ENCODE peak calls at places on chromosome 15, in five cellular contexts. One of them, this sample, is unnamed.

GRCh38 chr15:79004336-79004735 is 59.5 kb upstream of the CTSH start:
- DNase-seq in GM23338: peak; percentile 68
- DNase-seq in adrenal gland: peak; percentile 23
- DNase-seq in gastrocnemius medialis: no peak
- DNase-seq in neural progenitor cell: no peak
- DNase-seq in this sample: no peak

GRCh38 chr15:43794269-43795037 is 2.3 kb downstream of the SERF2 start:
- DNase-seq in GM23338: no peak
- DNase-seq in adrenal gland: peak; percentile 70
- DNase-seq in gastrocnemius medialis: no peak
- DNase-seq in neural progenitor cell: no peak
- DNase-seq in this sample: no peak

GRCh38 chr15:99526174-99526573 is 39.6 kb upstream of the MEF2A start:
- DNase-seq in GM23338: no peak
- DNase-seq in adrenal gland: no peak
- DNase-seq in gastrocnemius medialis: no peak
- DNase-seq in neural progenitor cell: no peak
- DNase-seq in this sample: no peak

GRCh38 chr15:91908401-91908800 is 54.9 kb downstream of the SLCO3A1 start:
- DNase-seq in GM23338: no peak
- DNase-seq in adrenal gland: no peak
- DNase-seq in gastrocnemius medialis: no peak
- DNase-seq in neural progenitor cell: no peak
- DNase-seq in this sample: no peak

GRCh38 chr15:62786123-62786825 is 256.3 kb upstream of the TPM1 start:
- DNase-seq in GM23338: no peak
- DNase-seq in adrenal gland: no peak
- DNase-seq in gastrocnemius medialis: no peak
- DNase-seq in neural progenitor cell: no peak
- DNase-seq in this sample: no peak

GRCh38 chr15:72502220-72502809 is 28.2 kb downstream of the ARIH1 start:
- DNase-seq in GM23338: no peak
- DNase-seq in adrenal gland: no peak
- DNase-seq in gastrocnemius medialis: no peak
- DNase-seq in neural progenitor cell: no peak
- DNase-seq in this sample: no peak

GRCh38 chr15:41281236-41281635 is 50.2 kb downstream of the CHP1 start:
- DNase-seq in GM23338: no peak
- DNase-seq in adrenal gland: peak; percentile 36
- DNase-seq in gastrocnemius medialis: no peak
- DNase-seq in neural progenitor cell: no peak
- DNase-seq in this sample: no peak

GRCh38 chr15:80586141-80586540 is 109.0 kb upstream of the ABHD17C start:
- DNase-seq in GM23338: no peak
- DNase-seq in adrenal gland: no peak
- DNase-seq in gastrocnemius medialis: no peak
- DNase-seq in neural progenitor cell: no peak
- DNase-seq in this sample: no peak

GRCh38 chr15:90184786-90185704 is 16.1 kb upstream of the SEMA4B start:
- DNase-seq in GM23338: peak; percentile 83
- DNase-seq in adrenal gland: peak; percentile 76
- DNase-seq in gastrocnemius medialis: no peak
- DNase-seq in neural progenitor cell: peak; percentile 84
- DNase-seq in this sample: peak; percentile 51

GRCh38 chr15:97084650-97085049 is 754.1 kb downstream of the NR2F2 start:
- DNase-seq in GM23338: no peak
- DNase-seq in adrenal gland: no peak
- DNase-seq in gastrocnemius medialis: no peak
- DNase-seq in neural progenitor cell: no peak
- DNase-seq in this sample: no peak

GRCh38 chr15:57565326-57565725 is 26.4 kb upstream of the MYZAP start:
- DNase-seq in GM23338: peak; percentile 54
- DNase-seq in adrenal gland: no peak
- DNase-seq in gastrocnemius medialis: no peak
- DNase-seq in neural progenitor cell: no peak
- DNase-seq in this sample: no peak

GRCh38 chr15:26443321-26443720 is 329.5 kb downstream of the GABRB3 start:
- DNase-seq in GM23338: no peak
- DNase-seq in adrenal gland: no peak
- DNase-seq in gastrocnemius medialis: no peak
- DNase-seq in neural progenitor cell: no peak
- DNase-seq in this sample: no peak

GRCh38 chr15:61467823-61468222 is 238.7 kb upstream of the RORA start:
- DNase-seq in GM23338: no peak
- DNase-seq in adrenal gland: no peak
- DNase-seq in gastrocnemius medialis: no peak
- DNase-seq in neural progenitor cell: no peak
- DNase-seq in this sample: no peak

GRCh38 chr15:95097366-95097765 is 866.0 kb downstream of the MCTP2 start:
- DNase-seq in GM23338: no peak
- DNase-seq in adrenal gland: no peak
- DNase-seq in gastrocnemius medialis: no peak
- DNase-seq in neural progenitor cell: no peak
- DNase-seq in this sample: no peak

GRCh38 chr15:64006642-64007041 is 39.6 kb downstream of the DAPK2 start:
- DNase-seq in GM23338: no peak
- DNase-seq in adrenal gland: no peak
- DNase-seq in gastrocnemius medialis: peak; percentile 84
- DNase-seq in neural progenitor cell: no peak
- DNase-seq in this sample: no peak

GRCh38 chr15:96585634-96586386 is 255.3 kb downstream of the NR2F2 start:
- DNase-seq in GM23338: peak; percentile 24
- DNase-seq in adrenal gland: peak; percentile 9
- DNase-seq in gastrocnemius medialis: no peak
- DNase-seq in neural progenitor cell: peak; percentile 46
- DNase-seq in this sample: no peak

GRCh38 chr15:74415966-74416916 is 17.5 kb downstream of the SEMA7A start:
- DNase-seq in GM23338: no peak
- DNase-seq in adrenal gland: no peak
- DNase-seq in gastrocnemius medialis: no peak
- DNase-seq in neural progenitor cell: no peak
- DNase-seq in this sample: no peak

GRCh38 chr15:70589221-70589620 is 174.1 kb downstream of the UACA start:
- DNase-seq in GM23338: no peak
- DNase-seq in adrenal gland: no peak
- DNase-seq in gastrocnemius medialis: no peak
- DNase-seq in neural progenitor cell: no peak
- DNase-seq in this sample: no peak

GRCh38 chr15:49062900-49063299 is 16.7 kb upstream of the SECISBP2L start:
- DNase-seq in GM23338: peak; percentile 13
- DNase-seq in adrenal gland: no peak
- DNase-seq in gastrocnemius medialis: no peak
- DNase-seq in neural progenitor cell: no peak
- DNase-seq in this sample: no peak

GRCh38 chr15:99720533-99720932 is 12.7 kb downstream of the LYSMD4 start:
- DNase-seq in GM23338: no peak
- DNase-seq in adrenal gland: no peak
- DNase-seq in gastrocnemius medialis: no peak
- DNase-seq in neural progenitor cell: no peak
- DNase-seq in this sample: no peak

GRCh38 chr15:62665449-62665848 is 377.1 kb upstream of the TPM1 start:
- DNase-seq in GM23338: peak; percentile 28
- DNase-seq in adrenal gland: no peak
- DNase-seq in gastrocnemius medialis: no peak
- DNase-seq in neural progenitor cell: no peak
- DNase-seq in this sample: no peak

GRCh38 chr15:71044006-71044405 is 71.3 kb upstream of the THSD4 start:
- DNase-seq in GM23338: no peak
- DNase-seq in adrenal gland: no peak
- DNase-seq in gastrocnemius medialis: no peak
- DNase-seq in neural progenitor cell: no peak
- DNase-seq in this sample: no peak

GRCh38 chr15:82530006-82530405 is 10.3 kb downstream of the RPS17 start:
- DNase-seq in GM23338: no peak
- DNase-seq in adrenal gland: no peak
- DNase-seq in gastrocnemius medialis: no peak
- DNase-seq in neural progenitor cell: no peak
- DNase-seq in this sample: no peak

GRCh38 chr15:84894743-84895425 is 10.4 kb downstream of the SLC28A1 start:
- DNase-seq in GM23338: no peak
- DNase-seq in adrenal gland: no peak
- DNase-seq in gastrocnemius medialis: no peak
- DNase-seq in neural progenitor cell: no peak
- DNase-seq in this sample: no peak

GRCh38 chr15:61226313-61227250 is 2.5 kb downstream of the RORA start:
- DNase-seq in GM23338: peak; percentile 35
- DNase-seq in adrenal gland: no peak
- DNase-seq in gastrocnemius medialis: no peak
- DNase-seq in neural progenitor cell: no peak
- DNase-seq in this sample: no peak

GRCh38 chr15:72155021-72155621 is 36.9 kb downstream of the SENP8 start:
- DNase-seq in GM23338: peak; percentile 36
- DNase-seq in adrenal gland: peak; percentile 84
- DNase-seq in gastrocnemius medialis: peak; percentile 31
- DNase-seq in neural progenitor cell: no peak
- DNase-seq in this sample: no peak

GRCh38 chr15:50256188-50257041 is 9.1 kb downstream of the HDC start:
- DNase-seq in GM23338: no peak
- DNase-seq in adrenal gland: no peak
- DNase-seq in gastrocnemius medialis: no peak
- DNase-seq in neural progenitor cell: no peak
- DNase-seq in this sample: no peak

GRCh38 chr15:77654975-77655374 is 22.3 kb upstream of the LINGO1 start:
- DNase-seq in GM23338: peak; percentile 86
- DNase-seq in adrenal gland: no peak
- DNase-seq in gastrocnemius medialis: no peak
- DNase-seq in neural progenitor cell: peak; percentile 66
- DNase-seq in this sample: no peak

GRCh38 chr15:38843736-38844590 is 279.3 kb upstream of the RASGRP1 start:
- DNase-seq in GM23338: no peak
- DNase-seq in adrenal gland: no peak
- DNase-seq in gastrocnemius medialis: no peak
- DNase-seq in neural progenitor cell: no peak
- DNase-seq in this sample: no peak

GRCh38 chr15:77533530-77533929 is 99.2 kb downstream of the LINGO1 start:
- DNase-seq in GM23338: peak; percentile 53
- DNase-seq in adrenal gland: no peak
- DNase-seq in gastrocnemius medialis: no peak
- DNase-seq in neural progenitor cell: peak; percentile 55
- DNase-seq in this sample: no peak

GRCh38 chr15:90095521-90095959 is 6.7 kb downstream of the IDH2 start:
- DNase-seq in GM23338: peak; percentile 49
- DNase-seq in adrenal gland: no peak
- DNase-seq in gastrocnemius medialis: no peak
- DNase-seq in neural progenitor cell: no peak
- DNase-seq in this sample: no peak

GRCh38 chr15:34603095-34603494 is 19.6 kb upstream of the GOLGA8B start:
- DNase-seq in GM23338: no peak
- DNase-seq in adrenal gland: no peak
- DNase-seq in gastrocnemius medialis: no peak
- DNase-seq in neural progenitor cell: no peak
- DNase-seq in this sample: no peak

GRCh38 chr15:67469680-67470079 is 51.3 kb upstream of the C15orf61 start:
- DNase-seq in GM23338: no peak
- DNase-seq in adrenal gland: no peak
- DNase-seq in gastrocnemius medialis: no peak
- DNase-seq in neural progenitor cell: no peak
- DNase-seq in this sample: no peak

GRCh38 chr15:36177590-36178281 is 401.7 kb upstream of the CDIN1 start:
- DNase-seq in GM23338: no peak
- DNase-seq in adrenal gland: no peak
- DNase-seq in gastrocnemius medialis: no peak
- DNase-seq in neural progenitor cell: no peak
- DNase-seq in this sample: no peak

GRCh38 chr15:98609144-98609852 is 39.0 kb upstream of the IGF1R start:
- DNase-seq in GM23338: peak; percentile 84
- DNase-seq in adrenal gland: no peak
- DNase-seq in gastrocnemius medialis: no peak
- DNase-seq in neural progenitor cell: peak; percentile 25
- DNase-seq in this sample: no peak

GRCh38 chr15:32838820-32839219 is 121.0 kb downstream of the GREM1 start:
- DNase-seq in GM23338: no peak
- DNase-seq in adrenal gland: peak; percentile 17
- DNase-seq in gastrocnemius medialis: no peak
- DNase-seq in neural progenitor cell: no peak
- DNase-seq in this sample: no peak

GRCh38 chr15:58908550-58909309 is 24.7 kb downstream of the SLTM start:
- DNase-seq in GM23338: no peak
- DNase-seq in adrenal gland: no peak
- DNase-seq in gastrocnemius medialis: no peak
- DNase-seq in neural progenitor cell: no peak
- DNase-seq in this sample: no peak

GRCh38 chr15:58910456-58910855 is 23.0 kb downstream of the SLTM start:
- DNase-seq in GM23338: no peak
- DNase-seq in adrenal gland: no peak
- DNase-seq in gastrocnemius medialis: no peak
- DNase-seq in neural progenitor cell: no peak
- DNase-seq in this sample: no peak

DNA sequence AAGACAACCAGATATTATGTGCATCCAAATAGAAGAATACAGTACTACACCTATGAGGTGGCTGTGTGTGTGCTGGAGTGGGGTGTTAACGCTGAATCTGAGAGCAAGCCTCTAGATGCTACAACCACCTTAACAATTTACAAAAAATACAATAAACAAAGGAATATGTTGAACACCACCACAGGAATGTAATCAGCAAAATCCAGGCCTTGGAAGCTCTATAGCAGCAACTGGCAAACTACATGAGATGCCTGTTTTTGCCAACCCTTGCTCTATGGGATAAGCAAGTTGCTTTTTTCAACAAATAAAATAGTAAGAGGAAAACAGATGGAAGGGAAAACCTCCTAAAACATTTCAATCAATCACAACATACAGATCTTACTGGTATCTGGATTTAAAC is 23.9 kb downstream of the SLTM start:
- DNase-seq in GM23338: no peak
- DNase-seq in adrenal gland: no peak
- DNase-seq in gastrocnemius medialis: no peak
- DNase-seq in neural progenitor cell: no peak
- DNase-seq in this sample: no peak
- H3K36me3 ChIP-seq in GM23338: peaks cover 40% of the 10 kb centered on the region
- H3K36me3 ChIP-seq in adrenal gland: peaks cover 25% of the 10 kb centered on the region
- H3K36me3 ChIP-seq in gastrocnemius medialis: no peaks in the 10 kb centered on the region
- H3K36me3 ChIP-seq in neural progenitor cell: peaks cover 24% of the 10 kb centered on the region
- H3K36me3 ChIP-seq in this sample: peaks cover 3% of the 10 kb centered on the region

GRCh38 chr15:25375557-25375956 is 63.3 kb downstream of the UBE3A start:
- DNase-seq in GM23338: no peak
- DNase-seq in adrenal gland: no peak
- DNase-seq in gastrocnemius medialis: no peak
- DNase-seq in neural progenitor cell: no peak
- DNase-seq in this sample: no peak
- H3K36me3 ChIP-seq in GM23338: peaks cover 5% of the 10 kb centered on the region
- H3K36me3 ChIP-seq in adrenal gland: peaks cover 27% of the 10 kb centered on the region
- H3K36me3 ChIP-seq in gastrocnemius medialis: peaks cover 3% of the 10 kb centered on the region
- H3K36me3 ChIP-seq in neural progenitor cell: peaks cover 12% of the 10 kb centered on the region
- H3K36me3 ChIP-seq in this sample: peaks cover 10% of the 10 kb centered on the region

GRCh38 chr15:55362641-55363040 is 43.6 kb downstream of the PIGB start:
- DNase-seq in GM23338: no peak
- DNase-seq in adrenal gland: no peak
- DNase-seq in gastrocnemius medialis: no peak
- DNase-seq in neural progenitor cell: no peak
- DNase-seq in this sample: no peak
- H3K36me3 ChIP-seq in GM23338: no peaks in the 10 kb centered on the region
- H3K36me3 ChIP-seq in adrenal gland: peaks cover 15% of the 10 kb centered on the region
- H3K36me3 ChIP-seq in gastrocnemius medialis: no peaks in the 10 kb centered on the region
- H3K36me3 ChIP-seq in neural progenitor cell: no peaks in the 10 kb centered on the region
- H3K36me3 ChIP-seq in this sample: no peaks in the 10 kb centered on the region

GRCh38 chr15:83612226-83612625 is 41.7 kb upstream of the ADAMTSL3 start:
- DNase-seq in GM23338: no peak
- DNase-seq in adrenal gland: no peak
- DNase-seq in gastrocnemius medialis: no peak
- DNase-seq in neural progenitor cell: no peak
- DNase-seq in this sample: no peak
- H3K36me3 ChIP-seq in GM23338: no peaks in the 10 kb centered on the region
- H3K36me3 ChIP-seq in adrenal gland: no peaks in the 10 kb centered on the region
- H3K36me3 ChIP-seq in gastrocnemius medialis: no peaks in the 10 kb centered on the region
- H3K36me3 ChIP-seq in neural progenitor cell: no peaks in the 10 kb centered on the region
- H3K36me3 ChIP-seq in this sample: no peaks in the 10 kb centered on the region

This sample was measured in neuronal stem cell.